ENCODE peak calls at places on chromosomes 12 and 14, in ten cellular contexts. M is Panc1; Y is esophagus muscularis mucosa; W is CD4-positive, alpha-beta memory T cell; B is tibial artery; Q is HCT116; L is Peyer's patch; H is RWPE2; E is heart right ventricle; C is MM.1S. F is an unnamed sample. For H3K4me1, the result is how much of the 10 kb centered on the place peaks cover.

GRCh38 chr12:131928080-131928764 is 854 bp upstream of the PUS1 start:
- DNase-seq in E (no peak), B (no peak), M (no peak), Y (no peak), Q (no peak), W (no peak), H (no peak), C (no peak), L (peak), F (no peak)

GRCh38 chr14:73850940-73851339 is 691 bp upstream of the PTGR2 start:
- DNase-seq in C (no peak), W (no peak), Y (no peak), M (no peak), E (no peak), H (no peak), Q (no peak), B (no peak), L (no peak), F (no peak)

GRCh38 chr12:50862316-50862715 is 19.6 kb downstream of the TMPRSS12 start:
- DNase-seq in M (peak), W (no peak), Q (no peak), L (no peak), E (no peak), B (no peak), H (no peak), Y (no peak), C (no peak), F (no peak)

GRCh38 chr12:130109062-130109945 is 53.0 kb upstream of the FZD10 start:
- DNase-seq in B (no peak), H (no peak), M (no peak), W (no peak), L (no peak), Y (no peak), Q (no peak), E (no peak), C (no peak), F (no peak)

GRCh38 chr14:69631509-69631908 is 20.1 kb downstream of the SUSD6 start:
- DNase-seq in E (no peak), C (no peak), B (no peak), W (no peak), Y (no peak), L (no peak), Q (no peak), M (no peak), H (no peak), F (no peak)

GRCh38 chr12:40044399-40044798 is 61.5 kb downstream of the SLC2A13 start:
- DNase-seq in C (no peak), L (no peak), H (no peak), Q (no peak), E (no peak), B (no peak), W (no peak), M (no peak), Y (no peak), F (no peak)

GRCh38 chr12:52245259-52245961 is 12.4 kb downstream of the KRT7 start:
- DNase-seq in B (peak), W (no peak), C (no peak), Y (no peak), M (no peak), H (no peak), E (no peak), L (no peak), Q (no peak), F (no peak)

GRCh38 chr12:96343347-96343954 is 56.8 kb downstream of the CDK17 start:
- DNase-seq in C (peak), E (no peak), Q (no peak), W (peak), Y (no peak), M (no peak), L (no peak), H (no peak), B (no peak), F (no peak)

GRCh38 chr12:1398673-1399072 is 195.7 kb downstream of the FBXL14 start:
- DNase-seq in H (no peak), B (no peak), L (no peak), W (no peak), Y (no peak), C (peak), E (no peak), Q (no peak), M (peak), F (no peak)

GRCh38 chr12:39441963-39442894 is 691 bp downstream of the KIF21A start:
- DNase-seq in W (peak), L (peak), H (peak), M (no peak), Y (no peak), E (peak), Q (no peak), B (peak), C (peak), F (peak)

GRCh38 chr12:38906482-38907170 is 1.2 kb upstream of the CPNE8 start:
- DNase-seq in H (peak), Y (peak), C (peak), W (peak), Q (peak), E (peak), L (peak), B (peak), M (peak), F (peak)

GRCh38 chr12:16691624-16692023 is 85.7 kb upstream of the LMO3 start:
- DNase-seq in W (no peak), E (no peak), M (no peak), Y (no peak), L (no peak), B (no peak), H (no peak), C (no peak), Q (no peak), F (no peak)

GRCh38 chr12:80763874-80764273 is 47.2 kb downstream of the MYF5 start:
- DNase-seq in H (no peak), W (no peak), E (no peak), Y (no peak), L (no peak), M (peak), B (no peak), C (peak), Q (peak), F (no peak)

GRCh38 chr12:67358686-67359374 is 89.7 kb downstream of the CAND1 start:
- DNase-seq in B (no peak), H (no peak), M (no peak), E (no peak), Q (no peak), W (no peak), L (no peak), Y (no peak), C (no peak), F (no peak)

GRCh38 chr14:72892879-72893635 is 844 bp downstream of the DPF3 start:
- DNase-seq in C (peak), M (no peak), Q (no peak), B (no peak), L (peak), Y (no peak), H (peak), E (peak), W (peak), F (no peak)

GRCh38 chr12:77940011-77940423 is 109.3 kb downstream of the NAV3 start:
- DNase-seq in Q (peak), W (no peak), E (no peak), H (no peak), B (no peak), M (peak), Y (no peak), C (no peak), L (no peak), F (no peak)

GRCh38 chr12:103751171-103751570 is 89.9 kb downstream of the NT5DC3 start:
- DNase-seq in C (no peak), L (no peak), M (no peak), Q (no peak), H (no peak), Y (no peak), E (no peak), W (no peak), B (no peak), F (no peak)

GRCh38 chr14:52730708-52731111 is 744 bp downstream of the STYX start:
- DNase-seq in B (no peak), E (no peak), M (no peak), W (no peak), Y (no peak), C (no peak), Q (no peak), H (no peak), L (no peak), F (no peak)

GRCh38 chr14:88232783-88233182 is 90.3 kb downstream of the KCNK10 start:
- DNase-seq in Y (no peak), M (no peak), E (no peak), Q (no peak), B (no peak), L (no peak), H (no peak), W (no peak), C (no peak), F (no peak)

GRCh38 chr14:69928111-69928523 is 48.9 kb downstream of the SMOC1 start:
- DNase-seq in Y (no peak), C (no peak), B (no peak), M (no peak), L (no peak), Q (no peak), W (no peak), H (no peak), E (no peak), F (no peak)

GRCh38 chr12:54608156-54608555 is 19.7 kb upstream of the PPP1R1A start:
- DNase-seq in Q (no peak), B (no peak), L (no peak), M (no peak), Y (no peak), H (no peak), C (no peak), E (no peak), W (no peak), F (no peak)

GRCh38 chr14:95544588-95544987 is 9.7 kb downstream of the GLRX5 start:
- DNase-seq in C (no peak), W (no peak), H (no peak), Y (no peak), L (no peak), B (no peak), M (no peak), E (no peak), Q (no peak), F (no peak)
- H3K4me1 ChIP-seq in C (under half), W (under half), H (under half), Y (under half), L (under half), B (under half), M (under half), E (under half), Q (under half), F (under half)

GRCh38 chr12:68749443-68749842 is 3.5 kb downstream of the SLC35E3 start:
- DNase-seq in C (no peak), B (no peak), M (no peak), Y (no peak), W (no peak), E (no peak), H (no peak), L (no peak), Q (no peak), F (no peak)
- H3K27ac ChIP-seq in C (no peak), B (no peak), M (no peak), Y (no peak), W (no peak), E (no peak), H (no peak), L (no peak), Q (no peak), F (no peak)

DNA sequence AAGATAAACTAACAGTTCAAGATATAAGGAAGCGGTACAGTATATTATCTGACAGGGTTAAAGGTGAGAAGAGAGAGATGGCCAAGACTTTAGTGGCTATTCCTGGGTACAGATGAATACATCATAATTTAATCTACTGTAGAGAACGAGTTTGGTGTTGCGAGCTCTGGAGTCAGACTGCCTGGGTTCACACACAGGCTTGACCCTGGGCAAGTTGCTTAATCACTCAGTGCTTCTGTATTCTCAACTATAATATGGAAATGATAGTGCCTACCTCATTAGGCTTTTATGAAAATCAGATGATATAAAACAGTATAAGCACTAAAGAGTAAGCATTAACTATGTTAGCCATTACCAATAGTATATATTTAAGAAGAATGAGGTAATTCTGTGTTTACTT is 3.5 kb downstream of the PPM1H start:
- DNase-seq in Y (no peak), Q (no peak), L (no peak), W (no peak), M (no peak), B (no peak), C (no peak), E (no peak), H (no peak), F (no peak)
- H3K4me1 ChIP-seq in Y (under half), Q (under half), L (under half), W (under half), M (under half), B (under half), C (under half), E (under half), H (under half), F (under half)

GRCh38 chr12:2692156-2692555 is 102.6 kb upstream of the FKBP4 start:
- DNase-seq in M (no peak), E (no peak), Q (no peak), B (no peak), Y (peak), W (no peak), C (peak), H (no peak), L (peak), F (peak)
- H3K27ac ChIP-seq in M (no peak), E (no peak), Q (no peak), B (no peak), Y (no peak), W (peak), C (peak), H (no peak), L (no peak), F (no peak)

GRCh38 chr14:68234101-68234905 is 414.7 kb downstream of the RAD51B start:
- DNase-seq in E (no peak), L (no peak), C (no peak), Q (no peak), B (no peak), Y (no peak), W (no peak), H (no peak), M (no peak), F (no peak)
- H3K4me1 ChIP-seq in E (under half), L (under half), C (under half), Q (half or more), B (under half), Y (half or more), W (under half), H (under half), M (under half), F (under half)

DNA sequence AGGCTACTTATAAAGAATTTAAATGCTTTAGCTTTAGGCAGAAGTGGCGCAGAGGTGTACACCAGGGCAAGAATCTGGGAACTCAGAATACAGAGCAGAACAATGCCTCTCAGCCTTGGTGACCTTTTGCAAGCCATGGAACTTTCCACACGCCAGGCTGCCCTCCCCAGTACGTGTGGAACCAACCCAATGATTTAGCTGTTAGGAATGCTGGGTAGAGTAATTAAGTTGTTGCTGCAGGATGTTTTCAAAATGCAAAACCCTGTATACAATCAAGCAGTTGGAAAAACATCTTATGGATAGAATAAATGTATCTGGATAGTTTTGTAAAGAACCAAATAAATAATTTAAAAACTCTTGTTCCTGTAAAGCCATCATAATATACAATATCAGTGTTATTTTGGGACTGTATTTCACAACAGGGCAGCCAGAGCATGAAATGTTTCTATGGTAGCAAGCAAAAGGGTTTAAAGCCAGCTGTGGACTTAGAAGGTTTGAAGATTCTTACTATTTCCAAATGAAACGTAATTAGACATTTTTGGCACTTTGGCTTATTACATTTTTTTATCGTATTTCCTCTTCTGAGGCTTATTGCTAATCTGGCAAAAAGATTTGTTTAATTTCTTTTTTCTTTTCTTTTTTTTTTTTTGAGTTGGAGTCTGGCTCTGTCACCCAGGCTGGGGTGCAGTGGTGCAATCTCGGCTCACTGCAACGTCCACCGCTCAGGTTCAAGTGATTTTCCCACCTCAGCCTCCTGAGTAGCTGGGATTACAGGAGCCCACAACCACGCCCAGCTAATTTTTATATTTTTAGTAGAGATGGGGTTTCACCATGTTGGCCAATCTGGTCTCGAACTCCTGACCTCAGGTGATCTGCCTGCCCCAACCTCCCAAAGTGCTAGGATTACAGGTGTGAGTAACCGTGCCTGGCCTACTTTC is 19.6 kb downstream of the PPP1R36 start:
- DNase-seq in Y (no peak), E (peak), L (no peak), H (no peak), C (no peak), W (no peak), Q (peak), M (peak), B (peak), F (peak)
- H3K27ac ChIP-seq in Y (peak), E (peak), L (peak), H (peak), C (no peak), W (no peak), Q (peak), M (peak), B (peak), F (peak)

DNA sequence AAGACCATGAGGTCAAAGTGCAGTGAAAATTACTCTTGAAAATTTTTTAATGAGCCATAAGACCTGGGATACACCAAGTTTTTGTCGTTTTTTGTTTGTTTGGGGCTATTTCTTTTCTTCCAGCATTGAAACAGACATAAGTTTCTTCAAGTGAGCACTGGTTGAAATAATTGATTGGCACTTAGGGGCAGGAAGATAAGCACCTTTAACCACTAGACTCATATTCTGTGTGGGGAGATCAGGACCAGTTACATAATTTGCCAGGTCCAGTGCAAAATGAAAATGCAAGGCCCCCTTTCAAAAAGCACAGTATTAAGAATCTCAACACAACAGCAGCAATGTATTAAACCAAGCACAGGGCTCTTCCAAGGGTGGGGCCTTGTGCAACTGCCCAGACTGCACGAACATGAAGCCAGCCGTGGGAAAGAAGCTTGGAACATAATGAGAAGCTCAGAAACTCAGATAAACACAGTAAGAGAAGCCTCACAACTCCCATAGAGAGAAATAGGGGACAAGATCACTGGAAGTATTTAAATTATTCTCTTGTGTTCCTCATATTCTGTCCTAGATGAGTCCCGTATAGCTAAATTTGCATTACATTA is 3.2 kb upstream of the TCP11L2 start:
- DNase-seq in H (no peak), Q (no peak), B (no peak), Y (no peak), C (no peak), M (no peak), L (no peak), E (no peak), W (no peak), F (no peak)
- H3K4me1 ChIP-seq in H (under half), Q (under half), B (under half), Y (under half), C (under half), M (under half), L (under half), E (under half), W (under half), F (under half)

GRCh38 chr14:36423430-36423829 is 96.6 kb downstream of the NKX2-1 start:
- DNase-seq in H (no peak), Q (no peak), B (no peak), E (no peak), Y (no peak), W (no peak), C (no peak), L (no peak), M (no peak), F (no peak)
- H3K27ac ChIP-seq in H (no peak), Q (no peak), B (no peak), E (no peak), Y (no peak), W (no peak), C (no peak), L (no peak), M (no peak), F (no peak)

F was measured in lung.